ENCODE peak calls at places on chromosomes 12 and 14, in nine cellular contexts. E is head of caudate nucleus; G is effector memory CD8-positive, alpha-beta T cell; U is GM04504; H is T-helper 1 cell; L is RPMI8226; K is stimulated activated CD8-positive, alpha-beta memory T cell treated with anti-CD3 and anti-CD28 coated beads, Interleukin-4, amount 100 ng/mL, for 4 hours; Q is islet precursor cell; B is progenitor cell of endocrine pancreas. X is an unnamed sample.

GRCh38 chr12:82740-83139 is 16.2 kb downstream of the IQSEC3 start:
- DNase-seq in H (no peak), K (no peak), G (no peak), B (no peak), L (no peak), E (peak), U (no peak), Q (no peak), X (no peak)

GRCh38 chr14:23483216-23483854 is 13.8 kb downstream of the NGDN start:
- DNase-seq in H (no peak), E (peak), G (no peak), U (no peak), B (peak), L (peak), K (no peak), Q (peak), X (peak)

GRCh38 chr12:76785407-76785806 is 21.5 kb downstream of the ZDHHC17 start:
- DNase-seq in E (no peak), U (no peak), L (no peak), Q (no peak), G (no peak), B (no peak), K (no peak), H (no peak), X (no peak)

GRCh38 chr14:95727084-95727700 is 13.3 kb upstream of the TCL1A start:
- DNase-seq in Q (no peak), L (no peak), B (no peak), H (no peak), G (no peak), K (no peak), E (no peak), U (no peak), X (no peak)

GRCh38 chr12:12019881-12020280 is 50.9 kb upstream of the BCL2L14 start:
- DNase-seq in Q (peak), H (no peak), K (no peak), B (no peak), U (no peak), E (no peak), L (no peak), G (no peak), X (no peak)

GRCh38 chr12:95184119-95184518 is 33.1 kb downstream of the FGD6 start:
- DNase-seq in U (no peak), E (no peak), K (no peak), H (no peak), G (no peak), B (no peak), Q (no peak), L (no peak), X (no peak)

GRCh38 chr12:22100952-22101748 is 55.1 kb downstream of the CMAS start:
- DNase-seq in H (no peak), K (no peak), L (peak), Q (peak), U (peak), G (peak), B (no peak), E (peak), X (peak)

GRCh38 chr14:94129758-94130414 is 482 bp upstream of the IFI27L2 start:
- DNase-seq in K (no peak), U (no peak), B (no peak), L (peak), E (peak), G (no peak), H (no peak), Q (peak), X (peak)

GRCh38 chr12:57518920-57519757 is 1.2 kb downstream of the DDIT3 start:
- DNase-seq in H (no peak), E (no peak), U (no peak), Q (peak), G (no peak), B (no peak), L (peak), K (no peak), X (peak)

GRCh38 chr14:96363751-96364336 is 518 bp downstream of the GSKIP start:
- DNase-seq in Q (peak), G (no peak), B (no peak), U (peak), L (peak), H (peak), E (peak), K (no peak), X (peak)

GRCh38 chr14:104594310-104595046 is 10.1 kb downstream of the TMEM179 start:
- DNase-seq in L (no peak), U (no peak), G (no peak), Q (no peak), B (no peak), K (no peak), E (no peak), H (no peak), X (no peak)

GRCh38 chr14:74952697-74953484 is 2.5 kb downstream of the PGF start:
- DNase-seq in L (no peak), K (no peak), H (no peak), Q (peak), U (no peak), E (no peak), G (no peak), B (no peak), X (no peak)

GRCh38 chr12:111673503-111673902 is 12.3 kb downstream of the BRAP start:
- DNase-seq in U (peak), E (no peak), H (no peak), Q (no peak), G (no peak), B (no peak), K (no peak), L (peak), X (no peak)

GRCh38 chr12:122721057-122721545 is 4.5 kb upstream of the HCAR3 start:
- DNase-seq in L (no peak), Q (no peak), K (no peak), G (no peak), E (no peak), B (no peak), U (no peak), H (no peak), X (no peak)

GRCh38 chr12:76317976-76318375 is 30.2 kb downstream of the BBS10 start:
- DNase-seq in G (no peak), H (no peak), B (no peak), K (no peak), E (no peak), Q (no peak), L (peak), U (no peak), X (no peak)

GRCh38 chr14:87121716-87122115 is 871.3 kb downstream of the GALC start:
- DNase-seq in G (no peak), L (no peak), B (no peak), E (no peak), U (no peak), Q (no peak), K (no peak), H (no peak), X (no peak)

GRCh38 chr14:23307146-23307447 is 464 bp downstream of the BCL2L2 start:
- DNase-seq in K (no peak), H (no peak), L (no peak), B (no peak), G (no peak), Q (no peak), E (no peak), U (no peak), X (no peak)

GRCh38 chr12:15893260-15893659 is 11.1 kb downstream of the STRAP start:
- DNase-seq in U (no peak), H (no peak), K (no peak), L (no peak), E (no peak), G (no peak), Q (no peak), B (no peak), X (no peak)

GRCh38 chr12:107372229-107372658 is 278.9 kb upstream of the CRY1 start:
- DNase-seq in K (no peak), Q (no peak), B (no peak), G (peak), H (peak), L (no peak), E (no peak), U (no peak), X (peak)

GRCh38 chr14:33805593-33805992 is 145.3 kb downstream of the EGLN3 start:
- DNase-seq in G (no peak), K (no peak), B (no peak), L (no peak), H (no peak), U (no peak), E (peak), Q (no peak), X (no peak)

GRCh38 chr12:39503445-39503844 is 60.5 kb upstream of the KIF21A start:
- DNase-seq in H (no peak), Q (no peak), K (no peak), L (no peak), B (no peak), G (no peak), U (no peak), E (no peak), X (no peak)

GRCh38 chr12:99767809-99768208 is 120.3 kb downstream of the GARIN6 start:
- DNase-seq in K (no peak), L (no peak), G (no peak), B (no peak), E (no peak), Q (no peak), U (peak), H (no peak), X (no peak)

GRCh38 chr14:73258845-73259611 is 21.7 kb downstream of the PAPLN start:
- DNase-seq in B (no peak), G (no peak), E (no peak), L (no peak), U (no peak), K (no peak), Q (no peak), H (no peak), X (peak)

GRCh38 chr12:57005980-57006808 is at the start of gene ZBTB39:
- DNase-seq in U (no peak), H (peak), L (peak), G (peak), K (peak), B (peak), Q (peak), E (peak), X (peak)

GRCh38 chr12:51531982-51532497 is 59.0 kb upstream of the SCN8A start:
- DNase-seq in E (peak), Q (peak), H (peak), K (peak), L (peak), G (peak), U (peak), B (peak), X (peak)

GRCh38 chr12:85016423-85016822 is 19.7 kb downstream of the TSPAN19 start:
- DNase-seq in K (no peak), L (no peak), B (no peak), Q (peak), E (peak), G (no peak), U (peak), H (no peak), X (no peak)

GRCh38 chr12:107748472-107748871 is 12.5 kb downstream of the PRDM4 start:
- DNase-seq in Q (no peak), E (no peak), H (no peak), U (peak), L (no peak), K (no peak), G (no peak), B (no peak), X (no peak)

GRCh38 chr12:53094394-53094787 is 3.1 kb upstream of the IGFBP6 start:
- DNase-seq in Q (no peak), G (no peak), L (no peak), K (no peak), U (no peak), H (no peak), B (no peak), E (no peak), X (no peak)

GRCh38 chr14:76104802-76105355 is 46.8 kb upstream of the GPATCH2L start:
- DNase-seq in U (no peak), G (no peak), Q (no peak), E (no peak), H (no peak), K (no peak), B (no peak), L (no peak), X (no peak)

GRCh38 chr12:21472197-21472596 is 29.2 kb downstream of the RECQL start:
- DNase-seq in H (no peak), Q (no peak), K (no peak), L (no peak), U (no peak), B (no peak), G (no peak), E (no peak), X (no peak)

GRCh38 chr12:57325395-57325794 is 74.4 kb upstream of the STAC3 start:
- DNase-seq in L (no peak), Q (no peak), K (no peak), B (no peak), G (no peak), U (no peak), H (no peak), E (no peak), X (no peak)

GRCh38 chr14:53473480-53473879 is 320.4 kb upstream of the DDHD1 start:
- DNase-seq in H (no peak), E (no peak), G (no peak), U (no peak), L (no peak), Q (no peak), K (no peak), B (no peak), X (no peak)

GRCh38 chr12:57276935-57277563 is 26.1 kb upstream of the STAC3 start:
- DNase-seq in U (no peak), G (no peak), H (no peak), K (no peak), E (peak), Q (no peak), B (no peak), L (peak), X (peak)

GRCh38 chr12:93363854-93364297 is 13.8 kb upstream of the NUDT4 start:
- DNase-seq in K (no peak), H (no peak), E (no peak), G (no peak), L (no peak), U (no peak), B (no peak), Q (no peak), X (no peak)

GRCh38 chr14:75650253-75651058 is 10.2 kb downstream of the ERG28 start:
- DNase-seq in U (no peak), K (no peak), H (no peak), Q (no peak), E (no peak), B (no peak), L (no peak), G (no peak), X (no peak)

GRCh38 chr12:124248862-124249825 is 45.7 kb upstream of the RFLNA start:
- DNase-seq in H (no peak), E (no peak), Q (no peak), K (no peak), G (no peak), B (no peak), L (no peak), U (no peak), X (no peak)

GRCh38 chr14:61103541-61104339 is 122.7 kb downstream of the SLC38A6 start:
- DNase-seq in L (no peak), E (no peak), K (no peak), H (no peak), B (no peak), U (peak), Q (peak), G (no peak), X (peak)

GRCh38 chr12:19620222-19620621 is 180.9 kb downstream of the AEBP2 start:
- DNase-seq in H (no peak), Q (no peak), G (no peak), K (no peak), U (no peak), B (no peak), L (no peak), E (no peak), X (no peak)